ENCODE peak calls at places on chromosomes 12 and 14, in five cellular contexts. One of them, this sample, is unnamed. For H3K9me3 and H3K27me3, the result is how much of the 10 kb centered on the place peaks cover.

GRCh38 chr12:4270670-4271432 is 2.7 kb upstream of the CCND2 start:
- DNase-seq in HepG2: no peak
- DNase-seq in ovary: peak
- DNase-seq in K562: peak
- DNase-seq in tibial nerve: peak
- DNase-seq in this sample: peak

GRCh38 chr14:54194501-54194900 is 202.3 kb upstream of the CDKN3 start:
- DNase-seq in HepG2: no peak
- DNase-seq in K562: no peak
- DNase-seq in tibial nerve: no peak
- DNase-seq in ovary: no peak
- DNase-seq in this sample: no peak

GRCh38 chr12:13504074-13504473 is 307.5 kb downstream of the EMP1 start:
- DNase-seq in K562: no peak
- DNase-seq in tibial nerve: no peak
- DNase-seq in ovary: no peak
- DNase-seq in HepG2: no peak
- DNase-seq in this sample: no peak

GRCh38 chr12:9813821-9814798 is 13.2 kb upstream of the KLRF1 start:
- DNase-seq in K562: peak
- DNase-seq in tibial nerve: peak
- DNase-seq in ovary: peak
- DNase-seq in HepG2: peak
- DNase-seq in this sample: peak

GRCh38 chr12:59407799-59408198 is 188.0 kb upstream of the SLC16A7 start:
- DNase-seq in HepG2: no peak
- DNase-seq in ovary: no peak
- DNase-seq in K562: no peak
- DNase-seq in tibial nerve: no peak
- DNase-seq in this sample: no peak

GRCh38 chr12:59357811-59358210 is 238.0 kb upstream of the SLC16A7 start:
- DNase-seq in HepG2: no peak
- DNase-seq in tibial nerve: no peak
- DNase-seq in K562: no peak
- DNase-seq in ovary: no peak
- DNase-seq in this sample: no peak

GRCh38 chr12:116336542-116337065 is 59.1 kb upstream of the MED13L start:
- DNase-seq in tibial nerve: no peak
- DNase-seq in K562: peak
- DNase-seq in HepG2: no peak
- DNase-seq in ovary: no peak
- DNase-seq in this sample: no peak

GRCh38 chr14:71202881-71203280 is 295.6 kb downstream of the PCNX1 start:
- DNase-seq in tibial nerve: no peak
- DNase-seq in HepG2: no peak
- DNase-seq in ovary: no peak
- DNase-seq in K562: no peak
- DNase-seq in this sample: no peak

GRCh38 chr14:36580856-36581831 is 1.3 kb downstream of the NKX2-8 start:
- DNase-seq in tibial nerve: no peak
- DNase-seq in ovary: no peak
- DNase-seq in K562: no peak
- DNase-seq in HepG2: no peak
- DNase-seq in this sample: no peak

GRCh38 chr12:48184549-48184922 is 1.1 kb downstream of the CCDC184 start:
- DNase-seq in K562: no peak
- DNase-seq in tibial nerve: no peak
- DNase-seq in ovary: no peak
- DNase-seq in HepG2: no peak
- DNase-seq in this sample: no peak

GRCh38 chr14:69711065-69711464 is 55.9 kb upstream of the SRSF5 start:
- DNase-seq in HepG2: no peak
- DNase-seq in K562: no peak
- DNase-seq in tibial nerve: no peak
- DNase-seq in ovary: peak
- DNase-seq in this sample: peak

GRCh38 chr12:131640436-131640969 is 70.4 kb upstream of the SFSWAP start:
- DNase-seq in HepG2: no peak
- DNase-seq in ovary: no peak
- DNase-seq in tibial nerve: no peak
- DNase-seq in K562: no peak
- DNase-seq in this sample: peak

GRCh38 chr14:102538598-102539543 is 29.3 kb upstream of the ANKRD9 start:
- DNase-seq in K562: peak
- DNase-seq in tibial nerve: no peak
- DNase-seq in ovary: no peak
- DNase-seq in HepG2: peak
- DNase-seq in this sample: no peak

GRCh38 chr14:32693114-32693513 is 245.6 kb upstream of the NPAS3 start:
- DNase-seq in ovary: no peak
- DNase-seq in HepG2: no peak
- DNase-seq in tibial nerve: no peak
- DNase-seq in K562: no peak
- DNase-seq in this sample: no peak

GRCh38 chr12:113658030-113658655 is 186.5 kb upstream of the LHX5 start:
- DNase-seq in tibial nerve: no peak
- DNase-seq in ovary: no peak
- DNase-seq in HepG2: no peak
- DNase-seq in K562: no peak
- DNase-seq in this sample: no peak

GRCh38 chr12:93415723-93416464 is 25.9 kb downstream of the UBE2N start:
- DNase-seq in HepG2: no peak
- DNase-seq in tibial nerve: no peak
- DNase-seq in K562: no peak
- DNase-seq in ovary: no peak
- DNase-seq in this sample: no peak

GRCh38 chr14:92924247-92924646 is 1.3 kb downstream of the CHGA start:
- DNase-seq in tibial nerve: no peak
- DNase-seq in ovary: no peak
- DNase-seq in HepG2: no peak
- DNase-seq in K562: no peak
- DNase-seq in this sample: no peak

GRCh38 chr12:19967486-19967885 is 400.9 kb upstream of the PDE3A start:
- DNase-seq in HepG2: no peak
- DNase-seq in tibial nerve: no peak
- DNase-seq in K562: no peak
- DNase-seq in ovary: no peak
- DNase-seq in this sample: no peak

GRCh38 chr12:103244596-103244995 is 251.2 kb downstream of the C12orf42 start:
- DNase-seq in tibial nerve: no peak
- DNase-seq in HepG2: no peak
- DNase-seq in K562: no peak
- DNase-seq in ovary: no peak
- DNase-seq in this sample: no peak

GRCh38 chr14:85463512-85463911 is 66.4 kb upstream of the FLRT2 start:
- DNase-seq in tibial nerve: no peak
- DNase-seq in HepG2: no peak
- DNase-seq in K562: no peak
- DNase-seq in ovary: no peak
- DNase-seq in this sample: no peak

GRCh38 chr12:44847888-44848770 is 28.0 kb downstream of the NELL2 start:
- DNase-seq in HepG2: no peak
- DNase-seq in ovary: no peak
- DNase-seq in K562: no peak
- DNase-seq in tibial nerve: no peak
- DNase-seq in this sample: no peak

GRCh38 chr12:2631613-2632350 is 163.0 kb upstream of the FKBP4 start:
- DNase-seq in ovary: no peak
- DNase-seq in tibial nerve: no peak
- DNase-seq in HepG2: no peak
- DNase-seq in K562: no peak
- DNase-seq in this sample: no peak

GRCh38 chr12:103780992-103781391 is 60.0 kb downstream of the NT5DC3 start:
- DNase-seq in tibial nerve: no peak
- DNase-seq in K562: no peak
- DNase-seq in HepG2: no peak
- DNase-seq in ovary: no peak
- DNase-seq in this sample: no peak

GRCh38 chr12:118189761-118190181 is 53.8 kb downstream of the PEBP1 start:
- DNase-seq in HepG2: no peak
- DNase-seq in tibial nerve: no peak
- DNase-seq in ovary: peak
- DNase-seq in K562: no peak
- DNase-seq in this sample: peak

GRCh38 chr14:71551291-71551955 is 380.8 kb upstream of the RGS6 start:
- DNase-seq in tibial nerve: no peak
- DNase-seq in K562: no peak
- DNase-seq in HepG2: no peak
- DNase-seq in ovary: no peak
- DNase-seq in this sample: no peak

GRCh38 chr12:99453831-99454538 is 193.6 kb upstream of the GARIN6 start:
- DNase-seq in tibial nerve: no peak
- DNase-seq in HepG2: no peak
- DNase-seq in ovary: no peak
- DNase-seq in K562: no peak
- DNase-seq in this sample: no peak

GRCh38 chr12:112001555-112001954 is 11.4 kb downstream of the TMEM116 start:
- DNase-seq in ovary: no peak
- DNase-seq in K562: no peak
- DNase-seq in HepG2: no peak
- DNase-seq in tibial nerve: no peak
- DNase-seq in this sample: no peak

GRCh38 chr12:121468451-121468850 is 68.5 kb downstream of the RNF34 start:
- DNase-seq in K562: no peak
- DNase-seq in ovary: no peak
- DNase-seq in tibial nerve: no peak
- DNase-seq in HepG2: no peak
- DNase-seq in this sample: no peak

GRCh38 chr14:92969470-92970232 is 46.7 kb downstream of the CHGA start:
- DNase-seq in tibial nerve: no peak
- DNase-seq in HepG2: no peak
- DNase-seq in ovary: no peak
- DNase-seq in K562: no peak
- DNase-seq in this sample: no peak

GRCh38 chr12:13144266-13144828 is 40.9 kb upstream of the GSG1 start:
- DNase-seq in HepG2: no peak
- DNase-seq in K562: no peak
- DNase-seq in ovary: no peak
- DNase-seq in tibial nerve: no peak
- DNase-seq in this sample: no peak

GRCh38 chr12:65822732-65823480 is 1.4 kb upstream of the HMGA2 start:
- DNase-seq in K562: no peak
- DNase-seq in HepG2: peak
- DNase-seq in tibial nerve: no peak
- DNase-seq in ovary: peak
- DNase-seq in this sample: no peak

GRCh38 chr14:36522347-36522971 is 2.4 kb upstream of the NKX2-1 start:
- DNase-seq in K562: no peak
- DNase-seq in tibial nerve: no peak
- DNase-seq in ovary: no peak
- DNase-seq in HepG2: no peak
- DNase-seq in this sample: no peak

GRCh38 chr12:48451372-48451771 is 21.0 kb upstream of the ANP32D start:
- DNase-seq in HepG2: no peak
- DNase-seq in K562: no peak
- DNase-seq in tibial nerve: no peak
- DNase-seq in ovary: no peak
- DNase-seq in this sample: no peak

GRCh38 chr12:66947119-66947518 is 268.2 kb upstream of the GRIP1 start:
- DNase-seq in K562: no peak
- DNase-seq in tibial nerve: no peak
- DNase-seq in HepG2: no peak
- DNase-seq in ovary: no peak
- DNase-seq in this sample: no peak

GRCh38 chr12:47216150-47216677 is 136.5 kb upstream of the AMIGO2 start:
- DNase-seq in tibial nerve: no peak
- DNase-seq in HepG2: no peak
- DNase-seq in K562: peak
- DNase-seq in ovary: no peak
- DNase-seq in this sample: no peak

GRCh38 chr14:69606816-69607215 is 4.6 kb upstream of the SUSD6 start:
- DNase-seq in tibial nerve: no peak
- DNase-seq in K562: no peak
- DNase-seq in HepG2: no peak
- DNase-seq in ovary: no peak
- DNase-seq in this sample: no peak

GRCh38 chr12:91582799-91583198 is 400.2 kb upstream of the DCN start:
- DNase-seq in tibial nerve: no peak
- DNase-seq in ovary: no peak
- DNase-seq in HepG2: no peak
- DNase-seq in K562: no peak
- DNase-seq in this sample: no peak
- TF ChIP-seq EP300 in tibial nerve: no peak
- TF ChIP-seq EP300 in ovary: no peak
- TF ChIP-seq EP300 in HepG2: no peak
- TF ChIP-seq EP300 in K562: no peak
- TF ChIP-seq EP300 in this sample: no peak

DNA sequence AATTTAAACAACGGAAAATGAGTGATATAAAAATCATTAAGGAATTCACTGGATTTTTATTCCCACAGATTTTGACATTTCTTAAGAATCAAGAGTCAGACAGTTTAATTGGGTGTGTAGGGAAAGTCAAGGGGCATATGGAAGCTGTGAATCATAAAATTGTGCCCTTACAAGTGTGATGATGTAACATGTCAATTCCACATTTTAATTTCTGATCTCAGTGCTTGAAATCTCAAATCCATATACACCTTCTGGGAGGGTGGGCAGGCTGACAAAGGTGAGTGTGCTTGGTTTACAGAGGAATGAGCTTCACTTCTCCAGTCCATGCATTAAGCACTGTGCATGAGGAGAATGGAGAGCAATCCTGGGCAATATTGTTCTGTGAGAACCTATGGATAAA is 1.0 kb upstream of the KRT6A start:
- DNase-seq in HepG2: no peak
- DNase-seq in tibial nerve: no peak
- DNase-seq in ovary: no peak
- DNase-seq in K562: no peak
- DNase-seq in this sample: no peak
- H3K9me3 ChIP-seq in HepG2: under half
- H3K9me3 ChIP-seq in tibial nerve: under half
- H3K9me3 ChIP-seq in ovary: under half
- H3K9me3 ChIP-seq in K562: under half
- H3K9me3 ChIP-seq in this sample: under half

GRCh38 chr14:89028462-89029134 is 204.1 kb downstream of the TTC8 start:
- DNase-seq in K562: no peak
- DNase-seq in ovary: no peak
- DNase-seq in tibial nerve: no peak
- DNase-seq in HepG2: no peak
- DNase-seq in this sample: no peak
- H3K27me3 ChIP-seq in K562: under half
- H3K27me3 ChIP-seq in ovary: under half
- H3K27me3 ChIP-seq in tibial nerve: under half
- H3K27me3 ChIP-seq in HepG2: under half
- H3K27me3 ChIP-seq in this sample: under half

GRCh38 chr14:22411398-22411797 is 177.6 kb downstream of the DAD1 start:
- DNase-seq in tibial nerve: no peak
- DNase-seq in ovary: no peak
- DNase-seq in HepG2: no peak
- DNase-seq in K562: no peak
- DNase-seq in this sample: no peak
- TF ChIP-seq EP300 in tibial nerve: no peak
- TF ChIP-seq EP300 in ovary: no peak
- TF ChIP-seq EP300 in HepG2: no peak
- TF ChIP-seq EP300 in K562: no peak
- TF ChIP-seq EP300 in this sample: no peak

GRCh38 chr12:34288963-34289345 is 266.7 kb downstream of the ALG10 start:
- DNase-seq in tibial nerve: peak
- DNase-seq in K562: no peak
- DNase-seq in HepG2: no peak
- DNase-seq in ovary: no peak
- DNase-seq in this sample: no peak
- H3K9me3 ChIP-seq in tibial nerve: under half
- H3K9me3 ChIP-seq in K562: under half
- H3K9me3 ChIP-seq in HepG2: under half
- H3K9me3 ChIP-seq in ovary: under half
- H3K9me3 ChIP-seq in this sample: under half